ENCODE peak calls at places on chromosomes 7 and 10, in ten cellular contexts. V is GM23338; O is CD8-positive, alpha-beta T cell; F is Caki2; D is A549; R is smooth muscle cell of the brain vasculature; L is kidney tubule cell; E is EH; W is GM04504; Z is AG10803. S is an unnamed sample.

GRCh38 chr10:128875955-128876354 is 591.1 kb upstream of the MGMT start:
- DNase-seq in O (no peak), F (no peak), Z (peak; percentile 34), D (no peak), E (no peak), V (no peak), L (peak; percentile 13), R (no peak), W (peak; percentile 43), S (no peak)

GRCh38 chr7:116165717-116166116 is 44.6 kb upstream of the TES start:
- DNase-seq in E (no peak), D (no peak), R (no peak), L (no peak), O (no peak), F (no peak), Z (no peak), V (no peak), W (no peak), S (no peak)

GRCh38 chr7:138008588-138009349 is 6.9 kb upstream of the CREB3L2 start:
- DNase-seq in W (peak; percentile 41), R (no peak), V (peak; percentile 87), L (peak; percentile 68), Z (peak; percentile 65), O (peak; percentile 22), E (peak; percentile 70), F (peak; percentile 52), D (peak; percentile 58), S (peak; percentile 81)

GRCh38 chr7:36962367-36962766 is 238.1 kb upstream of the AOAH start:
- DNase-seq in Z (no peak), O (no peak), L (peak; percentile 84), R (no peak), E (no peak), F (peak; percentile 74), V (peak; percentile 19), D (no peak), W (no peak), S (no peak)

GRCh38 chr7:119482209-119482608 is 790.8 kb upstream of the KCND2 start:
- DNase-seq in W (no peak), O (no peak), Z (no peak), L (peak; percentile 19), V (peak; percentile 85), F (no peak), D (peak; percentile 36), R (no peak), E (no peak), S (no peak)

GRCh38 chr7:2129376-2130375 is 103.1 kb downstream of the MAD1L1 start:
- DNase-seq in F (no peak), O (no peak), Z (no peak), V (no peak), D (no peak), E (no peak), R (no peak), W (no peak), L (no peak), S (no peak)

GRCh38 chr7:22201182-22201880 is 155.6 kb downstream of the RAPGEF5 start:
- DNase-seq in F (no peak), D (no peak), Z (no peak), O (no peak), V (no peak), E (no peak), W (no peak), R (no peak), L (no peak), S (no peak)

GRCh38 chr10:48448796-48449195 is 142.3 kb downstream of the MAPK8 start:
- DNase-seq in W (peak; percentile 55), O (no peak), E (peak; percentile 72), R (no peak), D (no peak), L (peak; percentile 83), F (no peak), Z (peak; percentile 53), V (no peak), S (peak; percentile 99)

GRCh38 chr10:93630609-93631320 is 18.4 kb downstream of the PDE6C start:
- DNase-seq in R (no peak), O (no peak), E (no peak), F (no peak), V (no peak), L (peak; percentile 7), D (no peak), W (no peak), Z (no peak), S (no peak)

GRCh38 chr10:76023007-76023406 is 591.6 kb downstream of the LRMDA start:
- DNase-seq in O (no peak), V (no peak), L (no peak), R (no peak), F (no peak), E (no peak), W (no peak), D (no peak), Z (no peak), S (no peak)

GRCh38 chr7:155985518-155986427 is 173.5 kb upstream of the SHH start:
- DNase-seq in E (no peak), Z (no peak), W (no peak), D (no peak), F (no peak), V (no peak), R (no peak), O (no peak), L (no peak), S (no peak)

GRCh38 chr10:6553937-6554336 is 26.1 kb downstream of the PRKCQ start:
- DNase-seq in F (no peak), E (no peak), V (no peak), W (no peak), R (no peak), L (no peak), Z (no peak), O (no peak), D (no peak), S (no peak)

GRCh38 chr7:155660758-155661093 is 16.3 kb downstream of the RBM33 start:
- DNase-seq in O (no peak), W (no peak), F (no peak), V (no peak), E (no peak), D (no peak), L (no peak), R (no peak), Z (no peak), S (no peak)

GRCh38 chr7:116591202-116592040 is 66.6 kb downstream of the CAV1 start:
- DNase-seq in E (peak; percentile 30), L (peak; percentile 40), Z (no peak), V (peak; percentile 24), O (no peak), F (peak; percentile 57), R (no peak), W (no peak), D (peak; percentile 42), S (no peak)

GRCh38 chr7:76267107-76267834 is 35.2 kb upstream of the HSPB1 start:
- DNase-seq in V (peak; percentile 59), R (no peak), F (no peak), O (no peak), W (no peak), Z (no peak), E (no peak), D (no peak), L (no peak), S (peak; percentile 50)

GRCh38 chr10:13908475-13908874 is 321.7 kb downstream of the PRPF18 start:
- DNase-seq in W (no peak), L (no peak), F (no peak), Z (no peak), R (no peak), D (no peak), V (no peak), E (no peak), O (no peak), S (no peak)

GRCh38 chr7:124452176-124452575 is 313.4 kb downstream of the GPR37 start:
- DNase-seq in D (no peak), L (no peak), W (no peak), R (no peak), O (no peak), F (no peak), Z (no peak), E (no peak), V (no peak), S (no peak)

GRCh38 chr10:235921-236320 is 100.7 kb downstream of the ZMYND11 start:
- DNase-seq in V (no peak), R (no peak), L (no peak), O (no peak), W (no peak), E (peak; percentile 45), D (no peak), F (no peak), Z (peak; percentile 26), S (no peak)

GRCh38 chr7:4861673-4862072 is at the start of gene PAPOLB:
- DNase-seq in E (no peak), W (no peak), O (peak; percentile 31), V (peak; percentile 64), F (no peak), L (no peak), R (no peak), D (no peak), Z (no peak), S (no peak)

GRCh38 chr7:101953248-101953819 is 135.9 kb downstream of the CUX1 start:
- DNase-seq in Z (peak; percentile 63), W (peak; percentile 48), L (no peak), F (no peak), D (no peak), V (no peak), R (no peak), E (peak; percentile 83), O (no peak), S (no peak)

GRCh38 chr7:78609281-78609680 is 810.7 kb downstream of the PHTF2 start:
- DNase-seq in Z (no peak), E (no peak), W (no peak), O (no peak), V (no peak), L (no peak), F (no peak), R (no peak), D (no peak), S (no peak)

GRCh38 chr10:61314273-61314672 is 138.9 kb downstream of the TMEM26 start:
- DNase-seq in L (no peak), O (no peak), D (no peak), E (no peak), Z (no peak), V (no peak), R (no peak), F (no peak), W (no peak), S (no peak)